ENCODE peak calls at places on chromosome 20, in seven cellular contexts. Y is T-helper 9 cell; B is pancreas; K is trophoblast cell; A is HTR-8/SVneo; E is GOT3; W is activated naive CD8-positive, alpha-beta T cell treated with anti-CD3 and anti-CD28 coated beads for 36 hours. M is an unnamed sample.

GRCh38 chr20:44483112-44483511 is 7.4 kb downstream of the TTPAL start:
- DNase-seq in Y (no peak), B (no peak), K (no peak), A (no peak), E (no peak), W (no peak), M (no peak)

GRCh38 chr20:46994341-46994740 is 99.7 kb downstream of the EYA2 start:
- DNase-seq in Y (no peak), B (no peak), K (no peak), A (no peak), E (no peak), W (peak; percentile 74), M (no peak)

GRCh38 chr20:16228722-16229121 is 344.5 kb downstream of the KIF16B start:
- DNase-seq in Y (no peak), B (no peak), K (no peak), A (no peak), E (no peak), W (no peak), M (no peak)

GRCh38 chr20:44692932-44693476 is 22.2 kb upstream of the CCN5 start:
- DNase-seq in Y (no peak), B (no peak), K (peak; percentile 98), A (peak; percentile 100), E (peak; percentile 74), W (no peak), M (no peak)

GRCh38 chr20:11394145-11394833 is 523.4 kb upstream of the BTBD3 start:
- DNase-seq in Y (no peak), B (no peak), K (peak; percentile 63), A (no peak), E (no peak), W (no peak), M (no peak)

GRCh38 chr20:35698298-35699126 is 640 bp downstream of the NFS1 start:
- DNase-seq in Y (no peak), B (peak; percentile 61), K (no peak), A (peak; percentile 36), E (no peak), W (no peak), M (no peak)

GRCh38 chr20:19094959-19095541 is 117.4 kb upstream of the SLC24A3 start:
- DNase-seq in Y (no peak), B (no peak), K (no peak), A (no peak), E (no peak), W (no peak), M (no peak)

GRCh38 chr20:33518071-33518470 is 28.2 kb downstream of the CBFA2T2 start:
- DNase-seq in Y (no peak), B (no peak), K (no peak), A (peak; percentile 37), E (no peak), W (no peak), M (no peak)

GRCh38 chr20:42749548-42749947 is 440.2 kb downstream of the PTPRT start:
- DNase-seq in Y (no peak), B (no peak), K (no peak), A (no peak), E (no peak), W (no peak), M (no peak)

GRCh38 chr20:52936368-52936986 is 35.7 kb upstream of the TSHZ2 start:
- DNase-seq in Y (no peak), B (no peak), K (no peak), A (no peak), E (no peak), W (no peak), M (no peak)

GRCh38 chr20:36527331-36528125 is 13.8 kb upstream of the MYL9 start:
- DNase-seq in Y (no peak), B (peak; percentile 61), K (no peak), A (no peak), E (no peak), W (no peak), M (no peak)

GRCh38 chr20:53150532-53150931 is 178.4 kb downstream of the TSHZ2 start:
- DNase-seq in Y (no peak), B (no peak), K (no peak), A (no peak), E (no peak), W (no peak), M (no peak)

GRCh38 chr20:20457392-20458126 is 89.7 kb downstream of the INSM1 start:
- DNase-seq in Y (no peak), B (peak; percentile 37), K (no peak), A (no peak), E (no peak), W (no peak), M (no peak)

GRCh38 chr20:23143098-23143497 is 57.0 kb upstream of the CD93 start:
- DNase-seq in Y (no peak), B (no peak), K (peak; percentile 32), A (peak; percentile 75), E (no peak), W (peak; percentile 14), M (no peak)

GRCh38 chr20:41245086-41245707 is 72.3 kb downstream of the ZHX3 start:
- DNase-seq in Y (no peak), B (no peak), K (no peak), A (no peak), E (no peak), W (no peak), M (no peak)

GRCh38 chr20:33668087-33668790 is 1.5 kb downstream of the ACTL10 start:
- DNase-seq in Y (peak; percentile 66), B (peak; percentile 95), K (no peak), A (no peak), E (no peak), W (peak; percentile 87), M (peak; percentile 80)

GRCh38 chr20:19940945-19941590 is 76.1 kb upstream of the NAA20 start:
- DNase-seq in Y (no peak), B (no peak), K (no peak), A (no peak), E (no peak), W (no peak), M (no peak)

GRCh38 chr20:60220655-60221054 is 262.4 kb downstream of the CDH26 start:
- DNase-seq in Y (no peak), B (no peak), K (no peak), A (no peak), E (no peak), W (no peak), M (no peak)

GRCh38 chr20:7980332-7981046 is 39.1 kb downstream of the TMX4 start:
- DNase-seq in Y (no peak), B (no peak), K (no peak), A (peak; percentile 27), E (no peak), W (peak; percentile 3), M (peak; percentile 26)

GRCh38 chr20:3218307-3218988 is 9.2 kb downstream of the ITPA start:
- DNase-seq in Y (peak; percentile 73), B (peak; percentile 87), K (peak; percentile 40), A (peak; percentile 53), E (no peak), W (peak; percentile 84), M (peak; percentile 69)

GRCh38 chr20:768426-768978 is at the start of gene SLC52A3:
- DNase-seq in Y (no peak), B (peak; percentile 52), K (peak; percentile 41), A (peak; percentile 35), E (no peak), W (peak; percentile 28), M (peak; percentile 97)

GRCh38 chr20:38931984-38932383 is 5.8 kb downstream of the FAM83D start:
- DNase-seq in Y (no peak), B (no peak), K (no peak), A (no peak), E (no peak), W (no peak), M (no peak)

GRCh38 chr20:61640171-61640570 is 388.1 kb downstream of the CDH4 start:
- DNase-seq in Y (no peak), B (no peak), K (no peak), A (no peak), E (no peak), W (no peak), M (no peak)

GRCh38 chr20:62557425-62557824 is 81.6 kb upstream of the GATA5 start:
- DNase-seq in Y (no peak), B (no peak), K (no peak), A (peak; percentile 94), E (no peak), W (no peak), M (no peak)

GRCh38 chr20:59788196-59788735 is 145.2 kb downstream of the SYCP2 start:
- DNase-seq in Y (no peak), B (no peak), K (no peak), A (no peak), E (no peak), W (no peak), M (no peak)

GRCh38 chr20:25058797-25059486 is 1.0 kb upstream of the ACSS1 start:
- DNase-seq in Y (no peak), B (peak; percentile 23), K (no peak), A (no peak), E (no peak), W (no peak), M (no peak)

GRCh38 chr20:51503376-51503775 is 39.1 kb downstream of the NFATC2 start:
- DNase-seq in Y (no peak), B (no peak), K (no peak), A (no peak), E (no peak), W (no peak), M (no peak)

GRCh38 chr20:24863356-24863755 is 85.7 kb upstream of the CST7 start:
- DNase-seq in Y (no peak), B (no peak), K (no peak), A (no peak), E (no peak), W (no peak), M (no peak)

GRCh38 chr20:50348118-50348517 is 157.5 kb downstream of the CEBPB start:
- DNase-seq in Y (no peak), B (no peak), K (no peak), A (no peak), E (no peak), W (no peak), M (no peak)

M was measured in T47D.